ENCODE peak calls at places on chromosomes 4 and X, in five cellular contexts. R is A549, A is transverse colon, Z is SK-N-SH, J is HepG2. Q is an unnamed sample.

GRCh38 chr4:13546855-13547562 is 2.7 kb upstream of the NKX3-2 start:
- DNase-seq in J (no peak), Z (peak; percentile 54), A (peak; percentile 44), R (no peak), Q (no peak)

GRCh38 chrX:129472116-129472515 is 51.2 kb downstream of the SMARCA1 start:
- DNase-seq in J (no peak), R (no peak), A (no peak), Z (no peak), Q (no peak)

GRCh38 chr4:163251204-163251603 is 81.2 kb downstream of the NPY1R start:
- DNase-seq in J (peak; percentile 4), A (no peak), Z (peak; percentile 8), R (peak; percentile 5), Q (no peak)

GRCh38 chrX:130086414-130087207 is 23.7 kb downstream of the ELF4 start:
- DNase-seq in Z (no peak), A (peak; percentile 56), J (no peak), R (no peak), Q (no peak)

GRCh38 chr4:1081689-1082040 is 31.7 kb downstream of the RNF212 start:
- DNase-seq in Z (no peak), J (no peak), A (no peak), R (peak; percentile 43), Q (peak; percentile 44)

GRCh38 chr4:168859888-168860694 is 150.0 kb downstream of the CBR4 start:
- DNase-seq in Z (no peak), R (no peak), J (no peak), A (no peak), Q (no peak)

GRCh38 chr4:5891563-5892320 is 1.1 kb downstream of the CRMP1 start:
- DNase-seq in Z (peak; percentile 43), R (no peak), J (no peak), A (no peak), Q (no peak)

GRCh38 chr4:70471897-70472296 is at the start of gene MUC7:
- DNase-seq in A (no peak), J (no peak), Z (no peak), R (no peak), Q (no peak)

GRCh38 chr4:169881769-169882168 is 124.0 kb upstream of the HPF1 start:
- DNase-seq in A (no peak), Z (no peak), R (no peak), J (no peak), Q (no peak)

GRCh38 chrX:139905743-139906142 is 27.1 kb downstream of the ATP11C start:
- DNase-seq in R (no peak), A (no peak), J (no peak), Z (no peak), Q (no peak)

GRCh38 chr4:10162341-10163000 is 45.9 kb upstream of the WDR1 start:
- DNase-seq in Z (no peak), J (peak; percentile 59), A (peak; percentile 65), R (no peak), Q (no peak)

GRCh38 chr4:121574618-121575017 is 122.2 kb downstream of the ANXA5 start:
- DNase-seq in J (no peak), Z (no peak), A (no peak), R (no peak), Q (no peak)

GRCh38 chrX:72430405-72430968 is 124.8 kb upstream of the CITED1 start:
- DNase-seq in J (no peak), Z (no peak), R (no peak), A (no peak), Q (no peak)

GRCh38 chrX:53288173-53288572 is 6.8 kb upstream of the IQSEC2 start:
- DNase-seq in A (no peak), J (no peak), Z (peak; percentile 81), R (no peak), Q (no peak)

GRCh38 chr4:74374128-74374527 is 9.2 kb downstream of the EREG start:
- DNase-seq in Z (no peak), J (no peak), A (no peak), R (no peak), Q (no peak)

GRCh38 chr4:77454858-77455257 is 150.8 kb upstream of the CXCL13 start:
- DNase-seq in J (no peak), R (no peak), Z (no peak), A (no peak), Q (no peak)
- TF ChIP-seq CTCF in J (no peak), R (no peak), Z (no peak), A (no peak), Q (no peak)

GRCh38 chrX:55668084-55668483 is 44.9 kb downstream of the FOXR2 start:
- DNase-seq in J (no peak), A (no peak), R (no peak), Z (no peak), Q (no peak)
- TF ChIP-seq EP300 in J (no peak), A (no peak), R (no peak), Z (no peak), Q (no peak)

GRCh38 chrX:150372756-150373155 is 9.6 kb downstream of the MAMLD1 start:
- DNase-seq in A (no peak), J (no peak), R (no peak), Z (no peak), Q (no peak)

GRCh38 chrX:150371877-150372276 is 8.8 kb downstream of the MAMLD1 start:
- DNase-seq in A (no peak), R (no peak), J (no peak), Z (no peak), Q (no peak)

GRCh38 chrX:150370589-150371312 is 7.6 kb downstream of the MAMLD1 start:
- DNase-seq in J (no peak), Z (no peak), R (no peak), A (no peak), Q (no peak)

GRCh38 chrX:150375243-150375642 is 12.1 kb downstream of the MAMLD1 start:
- DNase-seq in Z (no peak), R (no peak), A (no peak), J (no peak), Q (no peak)

DNA sequence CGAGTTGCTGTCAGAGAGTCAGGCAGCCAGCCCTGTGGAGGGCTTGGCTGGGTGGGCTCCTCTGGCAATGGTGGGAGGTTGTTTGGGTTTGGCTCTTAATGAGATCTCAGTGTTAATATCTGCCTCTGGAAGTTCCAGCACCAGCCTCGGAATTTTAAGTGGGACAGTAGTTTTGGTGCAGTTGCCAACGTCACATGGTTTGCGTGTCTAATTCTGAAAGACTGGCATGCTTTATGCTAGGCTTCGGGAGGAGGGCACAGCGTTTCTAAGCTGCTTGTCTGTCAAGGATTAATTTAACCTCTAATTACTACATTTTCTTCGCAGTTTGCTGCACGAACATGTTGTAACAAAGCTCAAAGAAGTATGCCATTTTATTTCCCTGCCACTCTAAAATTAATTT is 9.2 kb downstream of the MAMLD1 start:
- DNase-seq in J (no peak), A (no peak), R (no peak), Z (no peak), Q (no peak)
- H3K27ac ChIP-seq in J (no peak overlapping the region), A (no peak overlapping the region), R (no peak overlapping the region), Z (no peak overlapping the region), Q (no peak overlapping the region)

GRCh38 chr4:149555146-149555545 is 260.5 kb downstream of the IQCM start:
- DNase-seq in Z (no peak), A (no peak), J (no peak), R (no peak), Q (no peak)

GRCh38 chr4:149553959-149554520 is 261.6 kb downstream of the IQCM start:
- DNase-seq in A (no peak), Z (no peak), J (no peak), R (no peak), Q (no peak)

GRCh38 chr4:149549911-149550310 is 265.7 kb downstream of the IQCM start:
- DNase-seq in Z (no peak), R (peak; percentile 1), J (no peak), A (no peak), Q (no peak)

GRCh38 chr4:149552601-149553000 is 263.0 kb downstream of the IQCM start:
- DNase-seq in A (no peak), R (no peak), Z (no peak), J (no peak), Q (no peak)
- TF ChIP-seq CTCF in A (no peak), R (no peak), Z (no peak), J (no peak), Q (no peak)